ENCODE peak calls at places on chromosomes 5 and 9, in seven cellular contexts. Y is COR-L47; B is brain pericyte; O is RKO; G is chondrocyte; N is GM20000; P is activated CD8-positive, alpha-beta memory T cell treated with anti-CD3 and anti-CD28 coated beads for 24 hours. W is an unnamed sample.

GRCh38 chr5:5105531-5105930 is 34.6 kb upstream of the ADAMTS16 start:
- DNase-seq in P (no peak), G (no peak), Y (no peak), N (no peak), B (no peak), O (peak; percentile 35), W (no peak)

GRCh38 chr9:124285490-124285889 is 27.7 kb downstream of the NEK6 start:
- DNase-seq in O (no peak), P (no peak), Y (no peak), B (no peak), N (no peak), G (no peak), W (no peak)

GRCh38 chr5:102681403-102681983 is 73.6 kb upstream of the PAM start:
- DNase-seq in G (no peak), P (peak; percentile 80), N (peak; percentile 68), O (peak; percentile 76), Y (peak; percentile 79), B (peak; percentile 40), W (no peak)

GRCh38 chr5:145718956-145719355 is 116.2 kb downstream of the PRELID2 start:
- DNase-seq in P (no peak), N (no peak), B (no peak), G (no peak), O (peak; percentile 35), Y (no peak), W (no peak)

GRCh38 chr5:38323645-38324295 is 65.4 kb downstream of the EGFLAM start:
- DNase-seq in Y (no peak), P (no peak), O (no peak), N (no peak), B (no peak), G (no peak), W (no peak)

GRCh38 chr9:20242767-20243166 is 379.5 kb downstream of the MLLT3 start:
- DNase-seq in P (no peak), B (no peak), O (no peak), Y (no peak), G (no peak), N (peak; percentile 36), W (no peak)

GRCh38 chr9:37029776-37030590 is 4.1 kb downstream of the PAX5 start:
- DNase-seq in O (no peak), B (no peak), G (no peak), Y (no peak), P (no peak), N (peak; percentile 51), W (no peak)

GRCh38 chr5:177412603-177413233 is 3.4 kb upstream of the F12 start:
- DNase-seq in Y (no peak), B (no peak), N (peak; percentile 60), P (no peak), G (no peak), O (no peak), W (no peak)

GRCh38 chr9:115882911-115883310 is 270.7 kb upstream of the PAPPA start:
- DNase-seq in P (no peak), B (no peak), O (no peak), G (no peak), Y (no peak), N (no peak), W (no peak)

GRCh38 chr9:26725573-26725972 is 167.0 kb downstream of the CAAP1 start:
- DNase-seq in G (no peak), N (no peak), B (no peak), O (no peak), P (no peak), Y (no peak), W (no peak)

GRCh38 chr5:55593115-55593472 is 58.3 kb upstream of the PLPP1 start:
- DNase-seq in N (no peak), G (no peak), O (no peak), B (no peak), P (no peak), Y (peak; percentile 43), W (no peak)

GRCh38 chr9:83281306-83282255 is 218.6 kb upstream of the RASEF start:
- DNase-seq in G (no peak), O (peak; percentile 8), P (no peak), B (no peak), Y (no peak), N (no peak), W (no peak)

GRCh38 chr5:88883059-88883565 is at the start of gene MEF2C:
- DNase-seq in P (peak; percentile 57), G (peak; percentile 29), O (no peak), Y (peak; percentile 71), B (peak; percentile 78), N (peak; percentile 76), W (peak; percentile 85)

GRCh38 chr5:91194861-91195460 is 188.2 kb downstream of the ARRDC3 start:
- DNase-seq in G (no peak), O (no peak), Y (peak; percentile 51), P (no peak), B (no peak), N (no peak), W (no peak)

GRCh38 chr5:150577378-150577777 is 63.1 kb upstream of the SYNPO start:
- DNase-seq in P (no peak), G (peak; percentile 32), N (no peak), O (no peak), Y (no peak), B (no peak), W (no peak)

GRCh38 chr5:174843263-174844250 is 119.2 kb downstream of the MSX2 start:
- DNase-seq in N (no peak), P (no peak), G (no peak), B (no peak), O (no peak), Y (no peak), W (no peak)

GRCh38 chr5:94983861-94984535 is 300.9 kb downstream of the MCTP1 start:
- DNase-seq in N (no peak), Y (no peak), G (no peak), P (no peak), B (no peak), O (peak; percentile 91), W (no peak)

GRCh38 chr9:109440797-109441287 is 57.3 kb downstream of the PTPN3 start:
- DNase-seq in O (peak; percentile 96), N (peak; percentile 82), G (no peak), Y (peak; percentile 57), P (peak; percentile 64), B (peak; percentile 43), W (no peak)

GRCh38 chr5:126354857-126355731 is 68.1 kb upstream of the GRAMD2B start:
- DNase-seq in Y (no peak), P (no peak), G (no peak), B (no peak), O (no peak), N (no peak), W (no peak)

GRCh38 chr5:73668422-73669116 is 42.6 kb downstream of the ARHGEF28 start:
- DNase-seq in O (no peak), Y (no peak), B (no peak), G (no peak), P (no peak), N (no peak), W (no peak)

GRCh38 chr5:153350192-153350883 is 140.1 kb upstream of the GRIA1 start:
- DNase-seq in Y (no peak), G (no peak), P (no peak), B (no peak), O (no peak), N (no peak), W (no peak)

GRCh38 chr9:122360891-122361290 is 9.9 kb upstream of the PTGS1 start:
- DNase-seq in Y (no peak), G (peak; percentile 67), N (no peak), P (no peak), O (no peak), B (no peak), W (no peak)

GRCh38 chr9:21144620-21145019 is 3.0 kb upstream of the IFNW1 start:
- DNase-seq in P (no peak), G (no peak), O (no peak), Y (no peak), N (no peak), B (no peak), W (no peak)

GRCh38 chr5:174735498-174736350 is 11.3 kb downstream of the MSX2 start:
- DNase-seq in B (no peak), N (no peak), G (no peak), O (no peak), Y (peak; percentile 67), P (no peak), W (no peak)

GRCh38 chr9:135242406-135242805 is 154.9 kb downstream of the OLFM1 start:
- DNase-seq in G (peak; percentile 71), Y (no peak), B (no peak), P (no peak), N (no peak), O (no peak), W (no peak)

GRCh38 chr5:151449836-151450235 is 2.4 kb downstream of the SLC36A1 start:
- DNase-seq in Y (no peak), N (no peak), B (no peak), P (no peak), G (no peak), O (no peak), W (no peak)

GRCh38 chr9:116340270-116340669 is 186.7 kb downstream of the PAPPA start:
- DNase-seq in O (no peak), N (no peak), Y (no peak), G (no peak), B (no peak), P (no peak), W (no peak)

W was measured in osteocyte.